ENCODE peak calls at places on chromosomes 2 and 18, in four cellular contexts. G is K562, V is GM12878, O is HepG2. L is an unnamed sample.

GRCh38 chr2:196961889-196962288 is 35.4 kb upstream of the PGAP1 start:
- DNase-seq in O (no peak), V (peak), G (no peak), L (no peak)

GRCh38 chr2:31235504-31235902 is 1.6 kb downstream of the EHD3 start:
- DNase-seq in V (no peak), G (peak), O (no peak), L (no peak)

GRCh38 chr18:76670564-76671288 is 151.6 kb upstream of the ZNF236 start:
- DNase-seq in O (no peak), G (no peak), V (no peak), L (no peak)

GRCh38 chr2:200168641-200169265 is 137.7 kb upstream of the SPATS2L start:
- DNase-seq in G (no peak), O (no peak), V (no peak), L (peak)

GRCh38 chr18:25832008-25832604 is 258.3 kb downstream of the SS18 start:
- DNase-seq in G (peak), O (peak), V (no peak), L (peak)

GRCh38 chr2:18149660-18150246 is 271.3 kb downstream of the KCNS3 start:
- DNase-seq in O (peak), V (no peak), G (peak), L (no peak)

GRCh38 chr2:3322311-3322970 is 55.2 kb downstream of the EIPR1 start:
- DNase-seq in O (no peak), G (no peak), V (no peak), L (no peak)

GRCh38 chr18:36638224-36638623 is 190.6 kb downstream of the TPGS2 start:
- DNase-seq in V (peak), O (no peak), G (no peak), L (no peak)

GRCh38 chr2:235300368-235301201 is 193.3 kb upstream of the AGAP1 start:
- DNase-seq in G (no peak), V (no peak), O (no peak), L (no peak)

GRCh38 chr2:148044322-148044721 is 23.4 kb downstream of the MBD5 start:
- DNase-seq in O (no peak), V (no peak), G (no peak), L (no peak)

GRCh38 chr2:61218817-61219170 is 56.8 kb downstream of the C2orf74 start:
- DNase-seq in G (no peak), V (no peak), O (no peak), L (no peak)

GRCh38 chr2:131657895-131658768 is 130.4 kb downstream of the CCDC74A start:
- DNase-seq in G (no peak), O (no peak), V (no peak), L (no peak)

GRCh38 chr2:9415770-9416169 is 7.6 kb downstream of the ITGB1BP1 start:
- DNase-seq in O (no peak), V (no peak), G (no peak), L (no peak)

GRCh38 chr2:98572211-98572610 is 36.1 kb downstream of the COA5 start:
- DNase-seq in G (no peak), V (no peak), O (no peak), L (no peak)

GRCh38 chr2:158253170-158253569 is 151.5 kb downstream of the UPP2 start:
- DNase-seq in G (no peak), O (no peak), V (no peak), L (no peak)

GRCh38 chr2:240168041-240168440 is 27.6 kb upstream of the OTOS start:
- DNase-seq in G (no peak), V (no peak), O (no peak), L (no peak)

GRCh38 chr2:215843579-215843978 is 169.8 kb downstream of the MREG start:
- DNase-seq in V (no peak), G (no peak), O (peak), L (no peak)

GRCh38 chr2:155690785-155691184 is 641.7 kb downstream of the NR4A2 start:
- DNase-seq in G (no peak), O (no peak), V (no peak), L (no peak)

GRCh38 chr2:239285071-239285931 is 115.5 kb downstream of the HDAC4 start:
- DNase-seq in V (no peak), O (peak), G (peak), L (peak)

GRCh38 chr2:152718909-152719645 is 657 bp downstream of the ARL6IP6 start:
- DNase-seq in G (peak), V (peak), O (peak), L (peak)

GRCh38 chr18:39198376-39198775 is 1632.8 kb upstream of the CELF4 start:
- DNase-seq in O (no peak), V (no peak), G (no peak), L (no peak)

GRCh38 chr2:164109006-164109405 is 373.2 kb upstream of the FIGN start:
- DNase-seq in O (no peak), V (no peak), G (no peak), L (no peak)

GRCh38 chr2:164112105-164112504 is 376.3 kb upstream of the FIGN start:
- DNase-seq in G (no peak), O (no peak), V (no peak), L (no peak)

GRCh38 chr2:164110518-164110917 is 374.7 kb upstream of the FIGN start:
- DNase-seq in G (no peak), V (no peak), O (no peak), L (no peak)

GRCh38 chr2:164115806-164116205 is 380.0 kb upstream of the FIGN start:
- DNase-seq in O (no peak), G (no peak), V (no peak), L (no peak)

GRCh38 chr2:164114937-164115336 is 379.1 kb upstream of the FIGN start:
- DNase-seq in G (no peak), V (no peak), O (no peak), L (no peak)
- TF ChIP-seq CREM in G (no peak), V (no peak), O (no peak), L (no peak)

GRCh38 chr2:224608104-224608503 is 22.9 kb upstream of the CUL3 start:
- DNase-seq in G (no peak), O (no peak), V (no peak), L (no peak)
- TF ChIP-seq CREM in G (no peak), O (no peak), V (no peak), L (no peak)

GRCh38 chr18:41845563-41845962 is 109.5 kb upstream of the PIK3C3 start:
- DNase-seq in O (no peak), V (no peak), G (no peak), L (no peak)

DNA sequence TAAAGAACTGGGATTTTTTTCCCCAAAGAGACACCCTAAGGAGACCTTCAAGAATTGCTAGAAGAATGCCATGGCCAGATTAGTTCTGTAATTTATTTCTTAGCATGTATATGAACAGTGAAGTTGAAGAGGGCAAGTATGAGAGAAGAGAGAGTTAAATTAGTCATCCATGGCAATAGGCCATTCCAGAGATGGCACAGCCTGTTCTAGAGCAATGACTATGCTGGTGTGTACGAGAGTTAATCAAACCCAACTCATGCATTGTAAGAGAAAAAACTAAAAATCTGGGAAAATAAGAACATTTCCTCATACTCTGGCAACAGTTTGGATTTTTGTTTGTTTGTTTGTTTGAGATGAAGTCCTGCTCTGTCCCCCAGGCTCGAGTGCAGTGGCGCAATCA is 112.1 kb upstream of the PIK3C3 start:
- DNase-seq in O (no peak), G (no peak), V (no peak), L (no peak)
- TF ChIP-seq CREM in O (no peak), G (no peak), V (no peak), L (no peak)

GRCh38 chr18:5164903-5165302 is 32.2 kb downstream of the AKAIN1 start:
- DNase-seq in O (no peak), G (no peak), V (no peak), L (no peak)
- TF ChIP-seq CREM in O (no peak), G (no peak), V (no peak), L (no peak)

GRCh38 chr18:70074091-70074490 is 126.4 kb upstream of the CD226 start:
- DNase-seq in O (no peak), G (no peak), V (no peak), L (no peak)
- TF ChIP-seq CREM in O (no peak), G (no peak), V (no peak), L (no peak)

GRCh38 chr2:45936623-45936979 is 285.1 kb downstream of the PRKCE start:
- DNase-seq in G (no peak), V (no peak), O (no peak), L (no peak)

GRCh38 chr2:45938649-45939511 is 287.4 kb downstream of the PRKCE start:
- DNase-seq in G (peak), V (no peak), O (peak), L (no peak)

GRCh38 chr2:45937990-45938389 is 286.5 kb downstream of the PRKCE start:
- DNase-seq in O (no peak), G (no peak), V (no peak), L (no peak)

GRCh38 chr2:45932278-45932975 is 281.0 kb downstream of the PRKCE start:
- DNase-seq in V (no peak), O (no peak), G (no peak), L (no peak)

GRCh38 chr2:45935791-45936622 is 284.5 kb downstream of the PRKCE start:
- DNase-seq in O (peak), G (peak), V (no peak), L (peak)
- TF ChIP-seq CREM in O (no peak), G (peak), V (no peak), L (no peak)

DNA sequence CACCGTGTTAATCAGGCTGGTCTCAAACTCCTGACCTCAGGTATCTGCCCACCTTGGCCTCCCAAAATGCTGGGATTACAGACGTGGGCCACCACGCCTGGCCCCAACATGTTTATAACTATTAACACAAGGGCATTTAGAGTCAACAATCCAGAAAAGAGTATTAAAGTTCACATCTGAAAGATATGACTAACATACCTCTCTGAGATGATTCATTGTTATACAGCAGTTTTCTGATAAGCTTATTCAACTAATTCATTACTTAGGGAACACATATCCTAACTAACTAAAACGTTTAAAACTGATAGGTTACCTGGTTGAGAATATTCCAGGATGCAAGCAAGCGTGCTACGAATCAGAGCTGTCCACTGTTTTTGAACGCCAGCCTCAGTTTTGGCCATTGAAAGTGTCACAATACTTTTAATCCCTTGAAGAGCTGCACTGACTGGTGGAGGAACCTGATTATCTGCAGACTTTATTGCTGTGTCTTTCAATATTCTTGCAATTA is 34.0 kb upstream of the STRN start:
- DNase-seq in G (no peak), O (no peak), V (no peak), L (no peak)
- TF ChIP-seq CREM in G (no peak), O (no peak), V (no peak), L (no peak)

GRCh38 chr18:56756971-56757370 is 105.8 kb downstream of the WDR7 start:
- DNase-seq in V (no peak), O (no peak), G (no peak), L (no peak)
- TF ChIP-seq CREM in V (no peak), O (no peak), G (no peak), L (no peak)

GRCh38 chr2:52537588-52537987 is 1230.0 kb upstream of the CHAC2 start:
- DNase-seq in V (no peak), O (no peak), G (no peak), L (no peak)

GRCh38 chr2:52536929-52537460 is 1230.6 kb upstream of the CHAC2 start:
- DNase-seq in V (no peak), O (no peak), G (no peak), L (no peak)

GRCh38 chr2:52539026-52539964 is 1228.3 kb upstream of the CHAC2 start:
- DNase-seq in G (no peak), O (no peak), V (no peak), L (no peak)

DNA sequence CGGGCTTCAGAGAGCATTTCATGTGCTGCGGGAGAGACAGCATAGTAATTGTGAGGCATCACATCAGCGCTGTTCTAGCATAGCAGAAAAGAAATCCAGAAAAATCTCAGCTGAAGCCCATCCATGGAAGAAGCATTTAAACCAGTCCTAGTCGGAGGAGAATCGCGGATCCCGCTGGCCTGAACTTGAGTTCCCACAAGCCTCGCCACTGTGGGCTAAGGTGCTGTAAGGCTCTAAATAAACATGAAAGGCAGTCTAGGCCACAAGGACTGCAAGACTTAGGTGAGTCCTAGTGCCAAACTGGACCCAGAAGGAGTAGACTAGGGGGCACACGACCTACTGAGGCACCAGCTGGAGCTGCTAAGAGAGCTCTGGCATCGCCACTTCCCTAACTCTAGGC is 1225.3 kb upstream of the CHAC2 start:
- DNase-seq in O (no peak), V (no peak), G (no peak), L (no peak)
- TF ChIP-seq CREM in O (no peak), V (no peak), G (no peak), L (no peak)

L was measured in WTC11.